ENCODE peak calls at places on chromosomes 7 and 10, in five cellular contexts. One of them, this sample, is unnamed.

GRCh38 chr10:31905586-31905985 is 23.0 kb downstream of the ARHGAP12 start:
- DNase-seq in germinal center: no peak
- DNase-seq in left cardiac atrium: no peak
- DNase-seq in right atrium auricular region: no peak
- DNase-seq in GM04504: no peak
- DNase-seq in this sample: no peak

GRCh38 chr10:93073539-93074136 is at the start of gene CYP26A1:
- DNase-seq in germinal center: peak
- DNase-seq in right atrium auricular region: peak
- DNase-seq in GM04504: no peak
- DNase-seq in left cardiac atrium: no peak
- DNase-seq in this sample: no peak

GRCh38 chr10:68470300-68470699 is 1.5 kb downstream of the DNA2 start:
- DNase-seq in left cardiac atrium: no peak
- DNase-seq in GM04504: no peak
- DNase-seq in germinal center: no peak
- DNase-seq in right atrium auricular region: no peak
- DNase-seq in this sample: no peak

GRCh38 chr7:122302826-122303521 is 1.6 kb downstream of the FEZF1 start:
- DNase-seq in right atrium auricular region: no peak
- DNase-seq in germinal center: no peak
- DNase-seq in left cardiac atrium: no peak
- DNase-seq in GM04504: no peak
- DNase-seq in this sample: no peak

GRCh38 chr10:69045441-69046300 is 42.2 kb upstream of the SRGN start:
- DNase-seq in GM04504: no peak
- DNase-seq in left cardiac atrium: no peak
- DNase-seq in germinal center: no peak
- DNase-seq in right atrium auricular region: no peak
- DNase-seq in this sample: peak

GRCh38 chr7:91778416-91778815 is 102.1 kb downstream of the MTERF1 start:
- DNase-seq in GM04504: no peak
- DNase-seq in left cardiac atrium: no peak
- DNase-seq in right atrium auricular region: no peak
- DNase-seq in germinal center: no peak
- DNase-seq in this sample: no peak

GRCh38 chr7:75039166-75039565 is 34.4 kb downstream of the RCC1L start:
- DNase-seq in GM04504: no peak
- DNase-seq in right atrium auricular region: no peak
- DNase-seq in left cardiac atrium: no peak
- DNase-seq in germinal center: no peak
- DNase-seq in this sample: peak

GRCh38 chr10:73537709-73538108 is 41.9 kb upstream of the PPP3CB start:
- DNase-seq in right atrium auricular region: no peak
- DNase-seq in left cardiac atrium: no peak
- DNase-seq in germinal center: no peak
- DNase-seq in GM04504: no peak
- DNase-seq in this sample: no peak

GRCh38 chr10:122054046-122055025 is 65.4 kb downstream of the TACC2 start:
- DNase-seq in germinal center: no peak
- DNase-seq in GM04504: no peak
- DNase-seq in right atrium auricular region: no peak
- DNase-seq in left cardiac atrium: peak
- DNase-seq in this sample: peak

GRCh38 chr7:20199015-20199737 is 18.0 kb downstream of the MACC1 start:
- DNase-seq in right atrium auricular region: no peak
- DNase-seq in left cardiac atrium: peak
- DNase-seq in GM04504: peak
- DNase-seq in germinal center: peak
- DNase-seq in this sample: peak

GRCh38 chr7:100829150-100829716 is 1.9 kb upstream of the EPHB4 start:
- DNase-seq in germinal center: no peak
- DNase-seq in right atrium auricular region: peak
- DNase-seq in GM04504: no peak
- DNase-seq in left cardiac atrium: peak
- DNase-seq in this sample: no peak

GRCh38 chr10:103443475-103444185 is 8.5 kb downstream of the CALHM2 start:
- DNase-seq in left cardiac atrium: no peak
- DNase-seq in right atrium auricular region: no peak
- DNase-seq in germinal center: no peak
- DNase-seq in GM04504: no peak
- DNase-seq in this sample: no peak

GRCh38 chr7:69622014-69622818 is 23.9 kb downstream of the AUTS2 start:
- DNase-seq in right atrium auricular region: no peak
- DNase-seq in GM04504: no peak
- DNase-seq in left cardiac atrium: no peak
- DNase-seq in germinal center: no peak
- DNase-seq in this sample: no peak

GRCh38 chr10:5618829-5619228 is 47.6 kb downstream of the ASB13 start:
- DNase-seq in right atrium auricular region: peak
- DNase-seq in GM04504: no peak
- DNase-seq in germinal center: no peak
- DNase-seq in left cardiac atrium: peak
- DNase-seq in this sample: no peak

GRCh38 chr10:101558671-101559595 is 29.1 kb downstream of the POLL start:
- DNase-seq in left cardiac atrium: no peak
- DNase-seq in right atrium auricular region: peak
- DNase-seq in germinal center: no peak
- DNase-seq in GM04504: no peak
- DNase-seq in this sample: no peak

GRCh38 chr10:373516-374309 is 238.5 kb downstream of the ZMYND11 start:
- DNase-seq in right atrium auricular region: no peak
- DNase-seq in germinal center: no peak
- DNase-seq in GM04504: peak
- DNase-seq in left cardiac atrium: no peak
- DNase-seq in this sample: peak

GRCh38 chr10:16472828-16473227 is 36.0 kb downstream of the PTER start:
- DNase-seq in right atrium auricular region: no peak
- DNase-seq in GM04504: no peak
- DNase-seq in germinal center: no peak
- DNase-seq in left cardiac atrium: no peak
- DNase-seq in this sample: no peak

GRCh38 chr10:86857097-86857825 is 100.2 kb downstream of the MMRN2 start:
- DNase-seq in germinal center: no peak
- DNase-seq in left cardiac atrium: no peak
- DNase-seq in GM04504: peak
- DNase-seq in right atrium auricular region: no peak
- DNase-seq in this sample: peak

GRCh38 chr7:51457079-51457478 is 140.5 kb upstream of the COBL start:
- DNase-seq in GM04504: no peak
- DNase-seq in germinal center: no peak
- DNase-seq in right atrium auricular region: no peak
- DNase-seq in left cardiac atrium: no peak
- DNase-seq in this sample: no peak

GRCh38 chr10:114473776-114474175 is 69.5 kb upstream of the AFAP1L2 start:
- DNase-seq in germinal center: no peak
- DNase-seq in right atrium auricular region: no peak
- DNase-seq in left cardiac atrium: no peak
- DNase-seq in GM04504: no peak
- DNase-seq in this sample: no peak

GRCh38 chr10:5291501-5292195 is 73.1 kb upstream of the UCN3 start:
- DNase-seq in left cardiac atrium: peak
- DNase-seq in right atrium auricular region: peak
- DNase-seq in germinal center: no peak
- DNase-seq in GM04504: peak
- DNase-seq in this sample: peak

GRCh38 chr7:7843972-7844371 is 124.6 kb upstream of the GLCCI1 start:
- DNase-seq in left cardiac atrium: no peak
- DNase-seq in right atrium auricular region: no peak
- DNase-seq in germinal center: no peak
- DNase-seq in GM04504: no peak
- DNase-seq in this sample: no peak

GRCh38 chr10:62732841-62733653 is 71.5 kb upstream of the ADO start:
- DNase-seq in GM04504: peak
- DNase-seq in germinal center: no peak
- DNase-seq in right atrium auricular region: no peak
- DNase-seq in left cardiac atrium: no peak
- DNase-seq in this sample: peak